ENCODE peak calls at places on chromosomes 4 and X, in seven cellular contexts. G is GM23248, W is hepatocyte, Z is HCT116, R is GM23338, S is PC-3, H is MM.1S. E is an unnamed sample.

GRCh38 chr4:65865489-65865888 is 195.2 kb upstream of the EPHA5 start:
- DNase-seq in G (peak; percentile 31), Z (no peak), W (peak; percentile 38), S (peak; percentile 77), R (peak; percentile 77), H (no peak), E (peak; percentile 34)

GRCh38 chrX:16278927-16279326 is 111.6 kb downstream of the MAGEB17 start:
- DNase-seq in H (no peak), Z (no peak), G (no peak), W (no peak), S (no peak), R (peak; percentile 50), E (peak; percentile 12)

GRCh38 chrX:149456476-149457245 is 48.4 kb downstream of the IDS start:
- DNase-seq in Z (no peak), W (no peak), S (no peak), H (no peak), R (no peak), G (no peak), E (no peak)

GRCh38 chr4:173919861-173920260 is 363.6 kb downstream of the FBXO8 start:
- DNase-seq in Z (no peak), H (no peak), S (no peak), W (no peak), G (no peak), R (peak; percentile 8), E (no peak)

GRCh38 chrX:43964936-43965335 is 8.3 kb downstream of the NDP start:
- DNase-seq in S (peak; percentile 18), H (no peak), Z (no peak), R (no peak), G (peak; percentile 43), W (no peak), E (no peak)

GRCh38 chrX:9267415-9267814 is 197.4 kb upstream of the TBL1X start:
- DNase-seq in H (no peak), S (peak; percentile 82), R (no peak), G (no peak), Z (no peak), W (peak; percentile 5), E (no peak)

GRCh38 chr4:35975617-35976355 is 268.5 kb downstream of the ARAP2 start:
- DNase-seq in Z (no peak), W (no peak), G (no peak), S (peak; percentile 10), R (no peak), H (no peak), E (no peak)

GRCh38 chr4:154626793-154627484 is 14.5 kb upstream of the FGG start:
- DNase-seq in G (peak; percentile 54), S (peak; percentile 41), R (peak; percentile 91), H (peak; percentile 73), Z (peak; percentile 63), W (peak; percentile 88), E (peak; percentile 90)

GRCh38 chr4:16730522-16730921 is 167.9 kb downstream of the LDB2 start:
- DNase-seq in W (no peak), S (no peak), Z (no peak), G (no peak), R (no peak), H (no peak), E (no peak)

GRCh38 chr4:73707918-73708577 is 32.3 kb upstream of the CXCL8 start:
- DNase-seq in S (peak; percentile 99), R (no peak), G (peak; percentile 93), W (peak; percentile 66), Z (peak; percentile 42), H (no peak), E (no peak)
- TF ChIP-seq EZH2phosphoT487 in S (no peak), R (no peak), G (no peak), W (no peak), Z (no peak), H (no peak), E (no peak)

GRCh38 chrX:112081781-112082482 is 644 bp downstream of the TRPC5 start:
- DNase-seq in H (no peak), S (no peak), G (no peak), Z (no peak), W (peak; percentile 6), R (peak; percentile 60), E (peak; percentile 67)
- TF ChIP-seq EZH2 in H (no peak), S (no peak), G (no peak), Z (no peak), W (peak; percentile 58), R (no peak), E (peak; percentile 76)

GRCh38 chr4:102625232-102625930 is 124.2 kb downstream of the NFKB1 start:
- DNase-seq in S (peak; percentile 38), G (peak; percentile 66), W (peak; percentile 47), Z (no peak), R (peak; percentile 52), H (peak; percentile 80), E (peak; percentile 29)

GRCh38 chr4:102627831-102628523 is 126.8 kb downstream of the NFKB1 start:
- DNase-seq in G (peak; percentile 85), Z (peak; percentile 22), H (no peak), R (no peak), W (no peak), S (peak; percentile 91), E (no peak)

GRCh38 chr4:102620697-102621497 is 119.7 kb downstream of the NFKB1 start:
- DNase-seq in R (peak; percentile 59), G (peak; percentile 84), S (peak; percentile 78), W (peak; percentile 76), Z (peak; percentile 76), H (peak; percentile 76), E (peak; percentile 20)

DNA sequence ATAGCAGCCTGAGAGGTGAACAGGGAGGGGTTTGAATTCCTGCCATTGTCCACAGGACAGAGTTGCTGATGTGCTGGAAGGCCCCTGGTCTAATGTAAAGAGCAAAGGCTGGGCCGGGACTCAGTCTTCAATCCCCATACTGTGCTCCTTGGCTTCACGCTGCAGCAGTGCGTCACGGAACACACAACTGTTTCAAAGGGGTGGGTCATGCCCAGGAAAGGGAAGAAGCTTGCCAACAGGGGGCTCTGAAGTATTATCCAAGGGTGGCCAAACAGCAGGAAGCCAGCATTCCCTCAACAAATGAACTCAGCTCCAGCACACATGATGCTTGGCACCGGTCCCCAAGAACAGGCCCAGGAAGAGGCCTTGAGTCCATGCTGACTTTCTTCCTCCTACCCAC is 122.5 kb downstream of the NFKB1 start:
- DNase-seq in S (peak; percentile 40), R (peak; percentile 57), G (peak; percentile 21), H (no peak), Z (peak; percentile 28), W (peak; percentile 40), E (peak; percentile 43)
- TF ChIP-seq EZH2phosphoT487 in S (no peak), R (no peak), G (no peak), H (no peak), Z (no peak), W (no peak), E (no peak)

DNA sequence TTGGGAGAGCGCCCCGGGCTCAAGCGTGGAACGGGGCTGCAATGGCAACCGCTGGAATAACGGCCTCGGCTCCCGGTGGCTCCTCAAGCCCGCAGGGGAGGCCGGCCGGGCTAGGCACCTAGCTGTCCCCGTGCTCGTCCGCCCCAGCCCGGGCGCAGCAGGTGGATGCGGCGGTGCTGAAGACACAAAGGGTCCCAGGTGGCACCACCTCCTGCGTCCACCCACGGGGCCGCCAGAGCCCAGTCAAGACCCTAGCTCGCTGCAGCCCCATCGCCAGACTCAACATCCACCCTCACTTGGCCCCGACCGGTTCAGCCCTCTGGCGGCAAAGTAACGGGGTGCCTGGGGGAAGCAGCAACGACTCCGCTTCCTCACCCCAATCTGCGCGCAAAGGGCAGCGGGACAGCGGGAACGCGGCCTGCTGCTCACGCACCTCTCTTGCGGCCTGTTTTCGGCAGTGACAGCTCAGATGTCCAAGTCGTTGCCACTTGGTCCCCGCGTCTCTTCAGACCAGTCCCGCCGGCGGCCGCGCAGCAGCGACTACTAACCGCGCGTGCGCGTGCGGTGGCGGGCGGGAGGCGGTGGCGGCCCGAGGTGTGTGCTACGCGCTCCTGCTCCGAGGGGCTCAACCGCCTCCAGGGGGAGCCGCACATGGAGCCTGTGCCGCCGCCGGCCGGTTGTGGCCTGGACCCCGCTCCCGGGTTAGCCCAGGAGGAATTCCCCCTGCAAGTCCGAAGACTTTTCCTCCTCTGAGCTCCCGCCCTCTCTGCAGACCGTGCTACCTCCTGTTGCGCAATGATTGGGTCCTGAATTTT is at the start of gene CLGN:
- DNase-seq in G (peak; percentile 71), Z (peak; percentile 45), H (peak; percentile 84), S (peak; percentile 66), W (peak; percentile 87), R (peak; percentile 94), E (peak; percentile 97)
- TF ChIP-seq EZH2 in G (no peak), Z (no peak), H (no peak), S (no peak), W (no peak), R (no peak), E (peak; percentile 29)

GRCh38 chr4:166169111-166169510 is 296.1 kb downstream of the TLL1 start:
- DNase-seq in R (peak; percentile 56), Z (peak; percentile 7), W (peak; percentile 9), G (peak; percentile 21), S (peak; percentile 60), H (peak; percentile 10), E (peak; percentile 58)
- TF ChIP-seq EZH2phosphoT487 in R (no peak), Z (no peak), W (no peak), G (no peak), S (no peak), H (no peak), E (no peak)

GRCh38 chr4:5890063-5890727 is 2.7 kb downstream of the CRMP1 start:
- DNase-seq in G (no peak), S (no peak), Z (no peak), W (peak; percentile 65), H (no peak), R (peak; percentile 93), E (peak; percentile 96)
- TF ChIP-seq EZH2 in G (no peak), S (no peak), Z (no peak), W (peak; percentile 25), H (no peak), R (no peak), E (no peak)

GRCh38 chr4:186934255-186934654 is 210.6 kb upstream of the FAT1 start:
- DNase-seq in W (no peak), S (no peak), H (no peak), Z (no peak), G (no peak), R (no peak), E (no peak)

GRCh38 chr4:186934841-186935443 is 211.3 kb upstream of the FAT1 start:
- DNase-seq in Z (no peak), R (no peak), H (peak; percentile 49), W (peak; percentile 34), S (peak; percentile 57), G (no peak), E (no peak)

GRCh38 chr4:186932196-186932595 is 208.5 kb upstream of the FAT1 start:
- DNase-seq in S (no peak), W (no peak), R (no peak), G (peak; percentile 24), H (no peak), Z (peak; percentile 94), E (peak; percentile 62)

GRCh38 chr4:186931519-186931918 is 207.9 kb upstream of the FAT1 start:
- DNase-seq in Z (no peak), S (peak; percentile 62), G (peak; percentile 79), W (no peak), H (no peak), R (no peak), E (no peak)

DNA sequence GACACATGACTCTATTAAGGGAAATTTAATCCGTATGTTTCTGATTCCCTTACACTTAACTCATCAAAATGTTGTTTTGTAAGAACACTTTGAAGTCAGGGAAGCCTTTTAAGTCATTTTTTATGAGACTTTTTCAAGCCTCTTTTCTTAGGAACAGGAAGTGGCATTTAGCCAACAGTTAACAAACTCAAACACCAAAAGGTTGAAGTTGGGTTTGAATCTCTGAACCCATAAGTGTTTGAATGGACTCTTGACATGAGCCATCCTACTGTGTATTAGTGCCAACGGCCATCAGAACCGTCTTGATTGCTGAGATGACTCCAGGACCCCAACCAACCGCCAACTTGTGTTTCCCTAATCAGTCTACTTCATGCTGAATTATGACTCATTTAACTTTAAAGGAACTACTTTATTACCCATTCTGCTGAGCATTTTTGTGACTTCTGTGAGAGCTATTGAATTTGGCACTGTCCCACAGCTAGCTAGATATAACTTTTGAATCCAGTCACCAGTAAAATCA is 209.0 kb upstream of the FAT1 start:
- DNase-seq in Z (peak; percentile 99), G (peak; percentile 76), S (peak; percentile 74), R (no peak), W (no peak), H (no peak), E (no peak)
- TF ChIP-seq EZH2phosphoT487 in Z (no peak), G (no peak), S (no peak), R (no peak), W (no peak), H (no peak), E (no peak)